ENCODE peak calls at places on chromosomes 4 and X, in five cellular contexts. L is GM12878, B is neural progenitor cell, S is DND-41, K is MM.1S. J is an unnamed sample. For H3K4me1, the result is how much of the 10 kb centered on the place peaks cover.

GRCh38 chr4:98574816-98575215 is 83.6 kb downstream of the TSPAN5 start:
- DNase-seq in B (no peak), K (no peak), L (no peak), S (no peak), J (no peak)

GRCh38 chrX:51332188-51332942 is at the start of gene NUDT10:
- DNase-seq in K (no peak), B (peak), S (no peak), L (no peak), J (peak)

GRCh38 chrX:108947205-108947604 is 210.8 kb upstream of the IRS4 start:
- DNase-seq in L (no peak), B (peak), K (no peak), S (no peak), J (no peak)

GRCh38 chr4:181548873-181549541 is 694.2 kb upstream of the TENM3 start:
- DNase-seq in K (no peak), S (no peak), B (no peak), L (no peak), J (peak)

GRCh38 chr4:109412805-109413204 is 20.8 kb upstream of the SEC24B start:
- DNase-seq in S (no peak), L (no peak), B (no peak), K (no peak), J (no peak)

GRCh38 chr4:31104033-31104432 is 383.9 kb downstream of the PCDH7 start:
- DNase-seq in S (no peak), L (no peak), B (no peak), K (no peak), J (peak)

GRCh38 chr4:119034276-119035008 is 101.2 kb upstream of the MYOZ2 start:
- DNase-seq in S (no peak), K (no peak), B (no peak), L (no peak), J (no peak)

GRCh38 chrX:151393514-151393913 is 3.5 kb upstream of the VMA21 start:
- DNase-seq in S (peak), K (peak), L (no peak), B (peak), J (no peak)

GRCh38 chrX:149987613-149988012 is 49.3 kb upstream of the EOLA2 start:
- DNase-seq in B (no peak), L (no peak), K (no peak), S (no peak), J (no peak)

GRCh38 chr4:102564399-102564921 is 63.3 kb downstream of the NFKB1 start:
- DNase-seq in L (peak), B (no peak), K (no peak), S (no peak), J (no peak)

GRCh38 chr4:183256756-183257385 is 63.2 kb downstream of the CLDN22 start:
- DNase-seq in B (peak), K (peak), L (no peak), S (peak), J (peak)

GRCh38 chr4:1309261-1310010 is 19.7 kb downstream of the MAEA start:
- DNase-seq in K (no peak), L (peak), B (peak), S (no peak), J (peak)

GRCh38 chrX:30949554-30949953 is 60.5 kb upstream of the TAB3 start:
- DNase-seq in B (no peak), S (no peak), L (no peak), K (no peak), J (no peak)

GRCh38 chrX:19863237-19864223 is 23.9 kb downstream of the SH3KBP1 start:
- DNase-seq in L (peak), K (no peak), S (no peak), B (no peak), J (no peak)

GRCh38 chrX:41922125-41922521 is 1.2 kb downstream of the CASK start:
- DNase-seq in S (peak), B (peak), K (no peak), L (no peak), J (peak)

GRCh38 chr4:31918891-31919290 is 1198.7 kb downstream of the PCDH7 start:
- DNase-seq in L (no peak), B (no peak), S (no peak), K (no peak), J (peak)

GRCh38 chrX:154333116-154333515 is 37.5 kb downstream of the TKTL1 start:
- DNase-seq in L (no peak), S (no peak), B (no peak), K (no peak), J (no peak)

GRCh38 chrX:20217906-20218305 is 48.8 kb downstream of the RPS6KA3 start:
- DNase-seq in S (no peak), B (no peak), K (no peak), L (no peak), J (no peak)

GRCh38 chr4:84499065-84499982 is at the start of gene NKX6-1:
- DNase-seq in S (no peak), K (no peak), L (no peak), B (peak), J (peak)

GRCh38 chr4:16875487-16875886 is 23.0 kb downstream of the LDB2 start:
- DNase-seq in L (no peak), B (no peak), S (no peak), K (no peak), J (peak)

GRCh38 chrX:138710311-138710791 is 1.2 kb downstream of the FGF13 start:
- DNase-seq in S (no peak), K (no peak), L (no peak), B (peak), J (no peak)

GRCh38 chr4:152784490-152785195 is 4.9 kb downstream of the ARFIP1 start:
- DNase-seq in B (no peak), S (no peak), K (no peak), L (no peak), J (peak)

GRCh38 chr4:148574066-148574465 is 131.9 kb upstream of the NR3C2 start:
- DNase-seq in B (no peak), S (no peak), K (no peak), L (no peak), J (no peak)

GRCh38 chr4:139453371-139454110 is 380 bp upstream of the RAB33B start:
- DNase-seq in S (peak), B (peak), K (peak), L (peak), J (peak)
- H3K4me1 ChIP-seq in S (under half), B (under half), K (under half), L (under half), J (under half)

GRCh38 chr4:141636077-141636770 is at the start of gene IL15:
- DNase-seq in B (peak), S (peak), K (peak), L (no peak), J (peak)

GRCh38 chr4:141640692-141641091 is 4.3 kb downstream of the IL15 start:
- DNase-seq in S (no peak), K (no peak), B (no peak), L (no peak), J (no peak)

GRCh38 chr4:141637565-141637964 is 1.2 kb downstream of the IL15 start:
- DNase-seq in L (no peak), B (no peak), S (no peak), K (peak), J (no peak)

GRCh38 chr4:141635726-141636076 is 682 bp upstream of the IL15 start:
- DNase-seq in K (peak), B (no peak), S (no peak), L (peak), J (no peak)

DNA sequence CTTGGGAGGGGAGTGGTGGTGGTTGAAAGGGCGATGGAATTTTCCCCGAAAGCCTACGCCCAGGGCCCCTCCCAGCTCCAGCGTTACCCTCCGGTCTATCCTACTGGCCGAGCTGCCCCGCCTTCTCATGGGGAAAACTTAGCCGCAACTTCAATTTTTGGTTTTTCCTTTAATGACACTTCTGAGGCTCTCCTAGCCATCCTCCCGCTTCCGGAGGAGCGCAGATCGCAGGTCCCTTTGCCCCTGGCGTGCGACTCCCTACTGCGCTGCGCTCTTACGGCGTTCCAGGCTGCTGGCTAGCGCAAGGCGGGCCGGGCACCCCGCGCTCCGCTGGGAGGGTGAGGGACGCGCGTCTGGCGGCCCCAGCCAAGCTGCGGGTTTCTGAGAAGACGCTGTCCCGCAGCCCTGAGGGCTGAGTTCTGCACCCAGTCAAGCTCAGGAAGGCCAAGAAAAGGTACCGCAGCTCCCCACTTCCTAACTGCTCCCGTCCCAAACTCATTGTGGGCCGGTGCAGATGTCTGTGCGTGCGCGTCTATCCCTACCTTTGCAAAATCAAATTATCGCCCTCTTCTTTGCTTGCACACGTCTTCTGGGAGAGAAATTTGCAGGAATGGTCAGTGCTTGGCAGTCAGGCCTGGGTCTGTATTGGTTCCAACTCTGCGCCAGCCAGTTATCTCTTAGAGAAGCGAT is 533 bp downstream of the IL15 start:
- DNase-seq in B (peak), L (no peak), S (peak), K (peak), J (peak)
- H3K4me3 ChIP-seq in B (peak), L (peak), S (peak), K (peak), J (peak)

DNA sequence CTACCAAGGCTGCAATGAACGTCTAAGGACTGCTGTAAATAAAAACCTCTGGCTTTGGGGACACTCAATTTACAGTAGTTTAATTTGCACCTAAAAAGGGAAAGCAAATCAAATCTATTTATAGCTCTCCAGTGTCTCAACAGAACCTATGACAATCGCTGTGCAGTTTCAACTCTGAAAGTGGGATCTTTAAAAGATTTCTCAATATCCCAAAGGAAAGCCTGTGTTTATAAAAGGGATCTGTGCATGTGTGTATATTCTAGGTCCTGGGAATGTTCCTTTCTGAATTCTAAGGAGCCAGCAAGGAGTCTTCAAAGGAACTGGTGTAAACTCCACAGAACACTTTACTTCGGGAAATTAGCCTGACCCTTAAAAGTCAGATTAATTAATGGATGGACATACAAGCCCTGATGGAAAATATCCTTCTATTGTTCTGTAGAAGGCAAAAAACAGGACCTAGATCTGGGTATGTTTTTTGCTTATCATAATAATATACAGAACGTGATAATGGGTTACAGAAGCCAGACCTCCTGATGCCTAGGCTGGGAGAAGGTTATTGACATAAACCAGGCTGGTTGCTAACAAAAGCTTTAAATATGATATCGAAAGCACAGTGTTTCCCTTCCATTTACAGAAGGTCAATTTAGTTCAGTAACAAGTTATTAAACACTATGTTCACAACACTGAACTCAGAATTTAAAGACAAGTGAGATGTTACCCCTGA is 53.2 kb downstream of the AFAP1 start:
- DNase-seq in K (no peak), L (no peak), B (no peak), S (no peak), J (peak)
- H3K9ac ChIP-seq in K (no peak), L (no peak), B (no peak), S (no peak), J (peak)

GRCh38 chr4:163595590-163595989 is 101.1 kb downstream of the TMA16 start:
- DNase-seq in L (no peak), S (no peak), B (no peak), K (no peak), J (no peak)
- H3K4me1 ChIP-seq in L (under half), S (under half), B (under half), K (under half), J (under half)

DNA sequence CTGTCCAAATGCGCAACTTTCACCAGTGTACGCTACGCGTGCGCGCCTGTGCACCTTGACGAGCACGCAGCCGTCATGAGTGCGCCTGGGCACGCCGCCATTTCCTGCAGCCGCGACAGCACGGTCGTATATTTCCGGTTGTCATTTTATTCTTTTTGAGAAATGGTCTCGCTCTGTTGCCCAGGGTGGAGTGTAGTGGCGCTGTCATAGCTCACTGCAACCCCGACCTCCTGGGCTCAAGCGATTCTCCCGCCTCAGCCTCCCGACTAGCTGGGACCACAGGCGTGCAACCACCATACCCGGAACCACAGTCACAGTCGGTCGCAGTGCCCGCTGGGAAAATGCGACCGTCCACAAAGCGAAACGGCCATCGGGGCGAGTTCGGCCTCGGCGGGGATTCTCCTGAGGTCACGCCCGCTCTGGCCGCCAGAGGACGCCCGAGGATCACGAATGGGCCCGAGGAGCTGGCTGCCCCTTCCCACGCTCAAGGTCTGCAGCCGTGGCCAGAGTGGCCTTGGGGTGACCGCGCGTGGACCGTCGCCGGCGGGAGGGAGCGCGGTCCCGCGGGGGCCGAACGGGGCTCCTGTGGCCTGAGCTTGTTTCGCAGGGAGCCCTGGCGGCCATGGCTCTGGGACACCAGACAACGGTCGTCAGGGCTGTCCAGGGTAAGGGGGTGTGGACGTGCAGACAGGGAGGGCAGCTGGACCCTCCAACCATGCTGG is 23.7 kb upstream of the PNMA3 start:
- DNase-seq in L (no peak), B (peak), K (peak), S (peak), J (peak)
- H3K4me3 ChIP-seq in L (no peak), B (peak), K (peak), S (no peak), J (peak)

GRCh38 chr4:73499996-73500765 is 18.6 kb downstream of the AFM start:
- DNase-seq in B (no peak), L (no peak), K (no peak), S (no peak), J (peak)
- H3K9ac ChIP-seq in B (no peak), L (no peak), K (peak), S (no peak), J (peak)